ENCODE peak calls at places on chromosomes 11 and 22, in six cellular contexts. T is GF-D8, M is NCI-H1105, A is stromal cell of bone marrow, F is progenitor cell of endocrine pancreas, R is fibroblast of the conjunctiva. B is an unnamed sample.
A peak's percentile ranks its signal among the peaks of the same experiment; 100 is the strongest.

GRCh38 chr11:16572946-16573345 is 165.5 kb upstream of the C11orf58 start:
- DNase-seq in T (no peak), M (peak; percentile 25), A (no peak), F (no peak), R (no peak), B (no peak)

GRCh38 chr11:127490896-127491295 is 490.3 kb upstream of the KIRREL3 start:
- DNase-seq in T (no peak), M (no peak), A (no peak), F (no peak), R (no peak), B (no peak)

GRCh38 chr22:23066200-23067022 is 3.9 kb upstream of the GNAZ start:
- DNase-seq in T (no peak), M (no peak), A (no peak), F (peak; percentile 7), R (no peak), B (no peak)

GRCh38 chr22:24503137-24503850 is 8.2 kb downstream of the UPB1 start:
- DNase-seq in T (peak; percentile 80), M (no peak), A (no peak), F (no peak), R (peak; percentile 24), B (peak; percentile 25)

GRCh38 chr11:126584028-126584427 is 228.5 kb downstream of the ST3GAL4 start:
- DNase-seq in T (no peak), M (no peak), A (no peak), F (no peak), R (no peak), B (no peak)

GRCh38 chr11:6390718-6391547 is 659 bp downstream of the SMPD1 start:
- DNase-seq in T (no peak), M (no peak), A (no peak), F (no peak), R (no peak), B (no peak)

GRCh38 chr22:33063611-33064010 is 5.4 kb upstream of the SYN3 start:
- DNase-seq in T (no peak), M (no peak), A (no peak), F (no peak), R (no peak), B (no peak)

GRCh38 chr11:60948251-60948650 is 3.7 kb downstream of the SLC15A3 start:
- DNase-seq in T (no peak), M (no peak), A (no peak), F (no peak), R (no peak), B (no peak)

GRCh38 chr22:38034278-38034882 is 22.8 kb upstream of the PICK1 start:
- DNase-seq in T (no peak), M (no peak), A (peak; percentile 63), F (no peak), R (peak; percentile 77), B (no peak)

GRCh38 chr11:76243157-76243556 is 36.9 kb upstream of the WNT11 start:
- DNase-seq in T (no peak), M (no peak), A (no peak), F (no peak), R (no peak), B (no peak)

GRCh38 chr11:92482502-92482901 is 257.9 kb downstream of the FAT3 start:
- DNase-seq in T (no peak), M (no peak), A (no peak), F (no peak), R (no peak), B (no peak)